ENCODE peak calls at places on chromosome 10, in nine cellular contexts. One of them, this sample, is unnamed.

GRCh38 chr10:110625356-110625894 is 18.7 kb upstream of the RBM20 start:
- DNase-seq in AG09309: no peak
- DNase-seq in NCI-H446 treated with DMSO at 0.1 percent for 48 hours: no peak
- DNase-seq in Kasumi-1: no peak
- DNase-seq in anterior cingulate cortex: no peak
- DNase-seq in AG08396: no peak
- DNase-seq in spleen: no peak
- DNase-seq in NCI-H1105 treated with DMSO at 0.1 percent for 48 hours: no peak
- DNase-seq in fibroblast of lung: no peak
- DNase-seq in this sample: no peak

GRCh38 chr10:58282615-58283014 is 13.7 kb downstream of the CISD1 start:
- DNase-seq in AG09309: no peak
- DNase-seq in NCI-H446 treated with DMSO at 0.1 percent for 48 hours: no peak
- DNase-seq in Kasumi-1: peak; percentile 84
- DNase-seq in anterior cingulate cortex: no peak
- DNase-seq in AG08396: no peak
- DNase-seq in spleen: no peak
- DNase-seq in NCI-H1105 treated with DMSO at 0.1 percent for 48 hours: no peak
- DNase-seq in fibroblast of lung: no peak
- DNase-seq in this sample: no peak

GRCh38 chr10:119620241-119620753 is 23.5 kb upstream of the TIAL1 start:
- DNase-seq in AG09309: no peak
- DNase-seq in NCI-H446 treated with DMSO at 0.1 percent for 48 hours: no peak
- DNase-seq in Kasumi-1: no peak
- DNase-seq in anterior cingulate cortex: no peak
- DNase-seq in AG08396: no peak
- DNase-seq in spleen: peak; percentile 11
- DNase-seq in NCI-H1105 treated with DMSO at 0.1 percent for 48 hours: no peak
- DNase-seq in fibroblast of lung: peak; percentile 22
- DNase-seq in this sample: no peak

GRCh38 chr10:21364196-21365114 is 161.0 kb downstream of the SKIDA1 start:
- DNase-seq in AG09309: peak; percentile 52
- DNase-seq in NCI-H446 treated with DMSO at 0.1 percent for 48 hours: no peak
- DNase-seq in Kasumi-1: no peak
- DNase-seq in anterior cingulate cortex: no peak
- DNase-seq in AG08396: peak; percentile 28
- DNase-seq in spleen: no peak
- DNase-seq in NCI-H1105 treated with DMSO at 0.1 percent for 48 hours: no peak
- DNase-seq in fibroblast of lung: peak; percentile 87
- DNase-seq in this sample: no peak

GRCh38 chr10:77563638-77564270 is 73.9 kb downstream of the KCNMA1 start:
- DNase-seq in AG09309: no peak
- DNase-seq in NCI-H446 treated with DMSO at 0.1 percent for 48 hours: no peak
- DNase-seq in Kasumi-1: no peak
- DNase-seq in anterior cingulate cortex: no peak
- DNase-seq in AG08396: no peak
- DNase-seq in spleen: no peak
- DNase-seq in NCI-H1105 treated with DMSO at 0.1 percent for 48 hours: no peak
- DNase-seq in fibroblast of lung: no peak
- DNase-seq in this sample: no peak

GRCh38 chr10:79401015-79401921 is 44.2 kb downstream of the ZCCHC24 start:
- DNase-seq in AG09309: peak; percentile 80
- DNase-seq in NCI-H446 treated with DMSO at 0.1 percent for 48 hours: no peak
- DNase-seq in Kasumi-1: no peak
- DNase-seq in anterior cingulate cortex: no peak
- DNase-seq in AG08396: no peak
- DNase-seq in spleen: peak; percentile 87
- DNase-seq in NCI-H1105 treated with DMSO at 0.1 percent for 48 hours: no peak
- DNase-seq in fibroblast of lung: peak; percentile 58
- DNase-seq in this sample: no peak

GRCh38 chr10:7184660-7185366 is 226.0 kb downstream of the SFMBT2 start:
- DNase-seq in AG09309: no peak
- DNase-seq in NCI-H446 treated with DMSO at 0.1 percent for 48 hours: no peak
- DNase-seq in Kasumi-1: peak; percentile 100
- DNase-seq in anterior cingulate cortex: no peak
- DNase-seq in AG08396: no peak
- DNase-seq in spleen: no peak
- DNase-seq in NCI-H1105 treated with DMSO at 0.1 percent for 48 hours: no peak
- DNase-seq in fibroblast of lung: no peak
- DNase-seq in this sample: no peak

GRCh38 chr10:117241541-117242462 is 888 bp downstream of the SLC18A2 start:
- DNase-seq in AG09309: no peak
- DNase-seq in NCI-H446 treated with DMSO at 0.1 percent for 48 hours: no peak
- DNase-seq in Kasumi-1: peak; percentile 38
- DNase-seq in anterior cingulate cortex: no peak
- DNase-seq in AG08396: peak; percentile 33
- DNase-seq in spleen: peak; percentile 82
- DNase-seq in NCI-H1105 treated with DMSO at 0.1 percent for 48 hours: no peak
- DNase-seq in fibroblast of lung: peak; percentile 10
- DNase-seq in this sample: no peak

GRCh38 chr10:28722065-28722803 is 44.9 kb downstream of the BAMBI start:
- DNase-seq in AG09309: no peak
- DNase-seq in NCI-H446 treated with DMSO at 0.1 percent for 48 hours: no peak
- DNase-seq in Kasumi-1: no peak
- DNase-seq in anterior cingulate cortex: peak; percentile 8
- DNase-seq in AG08396: peak; percentile 41
- DNase-seq in spleen: peak; percentile 68
- DNase-seq in NCI-H1105 treated with DMSO at 0.1 percent for 48 hours: peak; percentile 49
- DNase-seq in fibroblast of lung: peak; percentile 55
- DNase-seq in this sample: no peak

GRCh38 chr10:3113343-3113720 is 46.0 kb downstream of the PFKP start:
- DNase-seq in AG09309: no peak
- DNase-seq in NCI-H446 treated with DMSO at 0.1 percent for 48 hours: no peak
- DNase-seq in Kasumi-1: no peak
- DNase-seq in anterior cingulate cortex: no peak
- DNase-seq in AG08396: no peak
- DNase-seq in spleen: no peak
- DNase-seq in NCI-H1105 treated with DMSO at 0.1 percent for 48 hours: no peak
- DNase-seq in fibroblast of lung: no peak
- DNase-seq in this sample: no peak

GRCh38 chr10:43931308-43931930 is 282.7 kb upstream of the ZNF32 start:
- DNase-seq in AG09309: peak; percentile 48
- DNase-seq in NCI-H446 treated with DMSO at 0.1 percent for 48 hours: no peak
- DNase-seq in Kasumi-1: no peak
- DNase-seq in anterior cingulate cortex: no peak
- DNase-seq in AG08396: peak; percentile 67
- DNase-seq in spleen: no peak
- DNase-seq in NCI-H1105 treated with DMSO at 0.1 percent for 48 hours: no peak
- DNase-seq in fibroblast of lung: peak; percentile 88
- DNase-seq in this sample: no peak

GRCh38 chr10:80264081-80265056 is 25.1 kb downstream of the MAT1A start:
- DNase-seq in AG09309: no peak
- DNase-seq in NCI-H446 treated with DMSO at 0.1 percent for 48 hours: no peak
- DNase-seq in Kasumi-1: no peak
- DNase-seq in anterior cingulate cortex: no peak
- DNase-seq in AG08396: no peak
- DNase-seq in spleen: no peak
- DNase-seq in NCI-H1105 treated with DMSO at 0.1 percent for 48 hours: no peak
- DNase-seq in fibroblast of lung: no peak
- DNase-seq in this sample: no peak

GRCh38 chr10:21449288-21449966 is 76.1 kb downstream of the SKIDA1 start:
- DNase-seq in AG09309: no peak
- DNase-seq in NCI-H446 treated with DMSO at 0.1 percent for 48 hours: no peak
- DNase-seq in Kasumi-1: peak; percentile 99
- DNase-seq in anterior cingulate cortex: no peak
- DNase-seq in AG08396: no peak
- DNase-seq in spleen: no peak
- DNase-seq in NCI-H1105 treated with DMSO at 0.1 percent for 48 hours: no peak
- DNase-seq in fibroblast of lung: peak; percentile 22
- DNase-seq in this sample: no peak

GRCh38 chr10:17816208-17816607 is 7.1 kb downstream of the MRC1 start:
- DNase-seq in AG09309: no peak
- DNase-seq in NCI-H446 treated with DMSO at 0.1 percent for 48 hours: no peak
- DNase-seq in Kasumi-1: no peak
- DNase-seq in anterior cingulate cortex: no peak
- DNase-seq in AG08396: no peak
- DNase-seq in spleen: no peak
- DNase-seq in NCI-H1105 treated with DMSO at 0.1 percent for 48 hours: no peak
- DNase-seq in fibroblast of lung: no peak
- DNase-seq in this sample: no peak

GRCh38 chr10:93080350-93081046 is 6.8 kb downstream of the CYP26A1 start:
- DNase-seq in AG09309: peak; percentile 20
- DNase-seq in NCI-H446 treated with DMSO at 0.1 percent for 48 hours: no peak
- DNase-seq in Kasumi-1: peak; percentile 74
- DNase-seq in anterior cingulate cortex: no peak
- DNase-seq in AG08396: peak; percentile 87
- DNase-seq in spleen: peak; percentile 82
- DNase-seq in NCI-H1105 treated with DMSO at 0.1 percent for 48 hours: no peak
- DNase-seq in fibroblast of lung: peak; percentile 61
- DNase-seq in this sample: no peak

GRCh38 chr10:34033067-34033466 is 698.6 kb upstream of the NRP1 start:
- DNase-seq in AG09309: no peak
- DNase-seq in NCI-H446 treated with DMSO at 0.1 percent for 48 hours: no peak
- DNase-seq in Kasumi-1: no peak
- DNase-seq in anterior cingulate cortex: no peak
- DNase-seq in AG08396: no peak
- DNase-seq in spleen: no peak
- DNase-seq in NCI-H1105 treated with DMSO at 0.1 percent for 48 hours: no peak
- DNase-seq in fibroblast of lung: no peak
- DNase-seq in this sample: no peak

This sample was measured in esophagus squamous epithelium.